ENCODE peak calls at places on chromosomes 5 and 9, in eight cellular contexts. I, H, Z, A, T, K, S and O are unnamed samples.
A peak's percentile ranks its signal among the peaks of the same experiment; 100 is the strongest.

GRCh38 chr9:129353697-129354336 is 175.8 kb upstream of the IER5L start:
- DNase-seq in I (no peak), H (no peak), Z (no peak), A (no peak), T (no peak), K (no peak), S (no peak), O (no peak)

GRCh38 chr5:77774981-77775772 is 962 bp downstream of the TBCA start:
- DNase-seq in I (peak; percentile 7), H (no peak), Z (no peak), A (peak; percentile 50), T (peak; percentile 35), K (no peak), S (no peak), O (peak; percentile 7)

GRCh38 chr9:89179535-89179919 is 909 bp upstream of the SHC3 start:
- DNase-seq in I (no peak), H (no peak), Z (peak; percentile 38), A (peak; percentile 33), T (no peak), K (no peak), S (no peak), O (peak; percentile 17)

GRCh38 chr9:131264231-131264630 is 12.1 kb downstream of the FAM78A start:
- DNase-seq in I (no peak), H (no peak), Z (no peak), A (no peak), T (no peak), K (no peak), S (peak; percentile 74), O (no peak)

GRCh38 chr9:130539473-130540223 is 39.7 kb upstream of the FUBP3 start:
- DNase-seq in I (peak; percentile 40), H (no peak), Z (no peak), A (no peak), T (no peak), K (no peak), S (no peak), O (peak; percentile 77)

GRCh38 chr9:89616411-89616810 is 11.6 kb downstream of the GADD45G start:
- DNase-seq in I (no peak), H (no peak), Z (no peak), A (no peak), T (no peak), K (no peak), S (no peak), O (no peak)

GRCh38 chr5:154107010-154107409 is 68.2 kb downstream of the MFAP3 start:
- DNase-seq in I (no peak), H (no peak), Z (no peak), A (no peak), T (no peak), K (no peak), S (no peak), O (no peak)

GRCh38 chr9:20148416-20148815 is 359.6 kb upstream of the SLC24A2 start:
- DNase-seq in I (no peak), H (no peak), Z (no peak), A (no peak), T (no peak), K (no peak), S (no peak), O (no peak)

DNA sequence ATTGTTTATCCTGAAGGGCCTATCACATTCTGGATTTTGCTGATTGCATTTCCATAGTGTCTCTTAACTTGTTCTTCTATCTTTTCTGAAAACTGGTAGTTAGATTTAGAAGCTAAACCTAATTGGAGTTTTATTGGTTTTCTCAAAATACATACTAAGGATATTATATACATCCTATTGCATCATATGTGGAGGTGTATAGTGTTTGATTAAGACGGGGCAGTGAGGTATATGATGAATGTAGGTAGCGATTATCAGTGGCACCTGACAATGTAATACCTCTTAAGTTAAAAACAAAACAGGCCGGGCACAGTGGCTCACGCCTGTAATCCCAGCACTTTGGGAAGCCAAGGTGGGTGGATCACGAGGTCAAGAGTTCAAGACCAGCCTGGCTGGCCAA is 35.0 kb downstream of the TGFBR1 start:
- DNase-seq in I (no peak), H (no peak), Z (no peak), A (no peak), T (no peak), K (no peak), S (no peak), O (no peak)
- TF ChIP-seq EZH2phosphoT487 in I (no peak), H (no peak), Z (no peak), A (no peak), T (no peak), K (no peak), S (no peak), O (no peak)

GRCh38 chr5:149333711-149334443 is 11.4 kb upstream of the GRPEL2 start:
- DNase-seq in I (no peak), H (no peak), Z (no peak), A (no peak), T (no peak), K (no peak), S (no peak), O (peak; percentile 27)

GRCh38 chr5:149338364-149338763 is 6.9 kb upstream of the GRPEL2 start:
- DNase-seq in I (no peak), H (no peak), Z (no peak), A (no peak), T (no peak), K (no peak), S (no peak), O (peak; percentile 82)

GRCh38 chr5:149341846-149342245 is 3.5 kb upstream of the GRPEL2 start:
- DNase-seq in I (no peak), H (peak; percentile 29), Z (no peak), A (no peak), T (no peak), K (no peak), S (no peak), O (no peak)

DNA sequence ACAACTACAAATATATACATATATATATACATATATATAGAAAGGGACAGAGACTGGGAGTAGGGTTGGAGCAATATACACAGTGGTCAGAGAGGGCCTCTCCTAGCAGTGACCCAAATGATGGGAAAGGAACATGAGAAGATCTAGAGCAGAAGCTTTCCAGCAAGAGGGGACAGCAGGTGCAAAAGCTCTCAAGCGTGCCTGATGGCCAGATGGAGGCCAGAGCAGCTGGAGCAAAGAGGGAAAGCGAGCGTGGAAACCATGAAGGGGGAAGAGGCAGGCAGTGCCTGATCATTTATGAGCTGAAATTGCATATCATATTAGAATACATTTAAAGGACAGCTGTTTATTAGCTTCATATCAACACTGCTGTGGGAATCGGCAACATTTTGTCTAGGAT is 7.6 kb upstream of the GRPEL2 start:
- DNase-seq in I (no peak), H (no peak), Z (no peak), A (no peak), T (no peak), K (no peak), S (no peak), O (no peak)
- H3K36me3 ChIP-seq in I (no peaks in the 10 kb centered on the region), H (no peaks in the 10 kb centered on the region), Z (no peaks in the 10 kb centered on the region), A (no peaks in the 10 kb centered on the region), T (no peaks in the 10 kb centered on the region), K (no peaks in the 10 kb centered on the region), S (no peaks in the 10 kb centered on the region), O (no peaks in the 10 kb centered on the region)

GRCh38 chr9:100425758-100426157 is 1.2 kb upstream of the MSANTD3 start:
- DNase-seq in I (no peak), H (no peak), Z (no peak), A (no peak), T (no peak), K (no peak), S (no peak), O (peak; percentile 37)

GRCh38 chr9:100427366-100428263 is 672 bp downstream of the MSANTD3 start:
- DNase-seq in I (peak; percentile 35), H (peak; percentile 64), Z (peak; percentile 82), A (peak; percentile 90), T (no peak), K (peak; percentile 27), S (no peak), O (peak; percentile 53)

GRCh38 chr9:100428871-100429654 is 2.1 kb downstream of the MSANTD3 start:
- DNase-seq in I (peak; percentile 83), H (peak; percentile 84), Z (no peak), A (no peak), T (no peak), K (no peak), S (no peak), O (peak; percentile 96)

GRCh38 chr9:100426194-100426531 is 780 bp upstream of the MSANTD3 start:
- DNase-seq in I (no peak), H (no peak), Z (no peak), A (no peak), T (no peak), K (no peak), S (peak; percentile 29), O (no peak)

DNA sequence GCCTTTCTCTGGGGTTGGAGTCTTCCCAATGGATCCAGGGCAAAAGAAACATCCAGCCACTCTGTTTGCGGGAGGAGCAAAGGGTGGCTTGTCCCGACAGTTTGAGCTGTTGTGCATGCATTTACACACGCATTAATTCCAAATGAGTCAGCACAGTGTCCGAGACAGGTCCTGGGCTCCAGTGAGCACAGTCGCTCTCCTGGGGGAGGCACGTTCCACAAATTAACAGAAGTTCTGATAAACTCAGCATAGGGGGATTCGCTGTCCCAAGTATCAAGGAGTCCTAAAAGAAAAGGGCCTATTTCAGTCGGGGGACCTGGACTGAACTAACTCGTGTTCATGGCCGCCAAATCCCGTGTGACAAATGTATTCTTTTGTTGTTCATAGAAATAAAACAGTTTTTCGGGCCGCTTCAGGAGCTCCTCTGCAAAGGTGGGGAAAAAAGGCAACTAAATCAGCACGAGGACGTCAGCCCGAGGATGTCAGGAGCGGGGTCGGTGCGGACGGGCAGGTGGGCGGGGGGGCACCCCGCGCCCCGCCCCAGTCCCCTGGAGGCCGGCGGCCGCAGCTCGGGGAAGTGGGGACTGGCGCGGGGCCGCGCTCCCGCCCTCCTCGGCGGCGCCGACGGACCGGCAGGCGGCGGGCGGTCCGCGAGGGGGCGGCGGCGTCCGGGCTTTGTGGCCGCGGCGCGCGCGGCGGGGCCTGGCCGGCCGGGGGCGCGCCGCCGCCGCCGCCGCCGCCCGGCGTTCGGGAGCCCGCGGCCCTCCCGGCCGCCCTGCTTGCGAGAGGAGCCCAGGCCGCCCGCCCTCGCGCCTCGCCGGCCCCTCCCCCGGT is at the start of gene MSANTD3:
- DNase-seq in I (peak; percentile 50), H (peak; percentile 90), Z (peak; percentile 93), A (peak; percentile 76), T (peak; percentile 81), K (peak; percentile 74), S (peak; percentile 94), O (peak; percentile 76)
- TF ChIP-seq CTCF in I (no peak), H (peak; percentile 3), Z (peak; percentile 9), A (no peak), T (no peak), K (no peak), S (peak; percentile 13), O (no peak)

GRCh38 chr9:76912631-76913275 is 6.8 kb upstream of the PRUNE2 start:
- DNase-seq in I (peak; percentile 7), H (no peak), Z (no peak), A (no peak), T (no peak), K (no peak), S (no peak), O (peak; percentile 61)

GRCh38 chr9:76916231-76916630 is 10.3 kb upstream of the PRUNE2 start:
- DNase-seq in I (no peak), H (peak; percentile 22), Z (no peak), A (no peak), T (no peak), K (no peak), S (no peak), O (peak; percentile 60)

GRCh38 chr9:76913467-76913866 is 7.6 kb upstream of the PRUNE2 start:
- DNase-seq in I (no peak), H (no peak), Z (no peak), A (no peak), T (no peak), K (no peak), S (no peak), O (peak; percentile 74)

GRCh38 chr9:76921161-76921560 is 15.2 kb upstream of the PRUNE2 start:
- DNase-seq in I (no peak), H (no peak), Z (no peak), A (no peak), T (no peak), K (no peak), S (no peak), O (no peak)

GRCh38 chr9:76917299-76917698 is 11.4 kb upstream of the PRUNE2 start:
- DNase-seq in I (no peak), H (no peak), Z (no peak), A (no peak), T (no peak), K (no peak), S (no peak), O (no peak)
- TF ChIP-seq EZH2phosphoT487 in I (no peak), H (no peak), Z (no peak), A (no peak), T (no peak), K (no peak), S (no peak), O (no peak)